ENCODE peak calls at places on chromosomes 3 and 15, in five cellular contexts. H, T, U, A and D are unnamed samples.

GRCh38 chr3:134643150-134643675 is 7.6 kb downstream of the KY start:
- DNase-seq in A (no peak), H (no peak), T (no peak), U (no peak), D (no peak)

GRCh38 chr3:33339758-33340157 is 62.5 kb downstream of the FBXL2 start:
- DNase-seq in U (no peak), A (no peak), H (no peak), T (no peak), D (no peak)

GRCh38 chr3:180802837-180803236 is 109.6 kb upstream of the FXR1 start:
- DNase-seq in T (no peak), A (no peak), U (peak; percentile 20), H (peak; percentile 23), D (no peak)

GRCh38 chr15:81280696-81281095 is 43.2 kb downstream of the STARD5 start:
- DNase-seq in H (no peak), U (no peak), T (no peak), A (no peak), D (no peak)

GRCh38 chr3:15181511-15181910 is 24.5 kb upstream of the CAPN7 start:
- DNase-seq in T (no peak), H (no peak), U (no peak), A (no peak), D (no peak)

GRCh38 chr3:16122155-16122554 is 52.3 kb upstream of the GALNT15 start:
- DNase-seq in U (no peak), T (no peak), H (no peak), A (no peak), D (no peak)

GRCh38 chr3:197487911-197488391 is 67.8 kb downstream of the BDH1 start:
- DNase-seq in H (peak; percentile 90), T (no peak), U (peak; percentile 80), A (no peak), D (no peak)

GRCh38 chr15:85475317-85475701 is 94.9 kb downstream of the AKAP13 start:
- DNase-seq in H (no peak), U (no peak), A (no peak), T (no peak), D (no peak)

GRCh38 chr3:101848754-101849713 is at the start of gene NFKBIZ:
- DNase-seq in T (peak; percentile 94), A (peak; percentile 87), H (peak; percentile 85), U (peak; percentile 95), D (peak; percentile 76)

GRCh38 chr3:4855676-4856075 is 123.6 kb upstream of the BHLHE40 start:
- DNase-seq in T (no peak), H (no peak), U (no peak), A (no peak), D (no peak)

GRCh38 chr15:80789296-80789695 is 10.1 kb downstream of the CEMIP start:
- DNase-seq in U (no peak), T (no peak), H (no peak), A (no peak), D (no peak)

GRCh38 chr15:89051875-89052274 is 36.4 kb upstream of the ABHD2 start:
- DNase-seq in U (no peak), H (no peak), T (no peak), A (no peak), D (no peak)

DNA sequence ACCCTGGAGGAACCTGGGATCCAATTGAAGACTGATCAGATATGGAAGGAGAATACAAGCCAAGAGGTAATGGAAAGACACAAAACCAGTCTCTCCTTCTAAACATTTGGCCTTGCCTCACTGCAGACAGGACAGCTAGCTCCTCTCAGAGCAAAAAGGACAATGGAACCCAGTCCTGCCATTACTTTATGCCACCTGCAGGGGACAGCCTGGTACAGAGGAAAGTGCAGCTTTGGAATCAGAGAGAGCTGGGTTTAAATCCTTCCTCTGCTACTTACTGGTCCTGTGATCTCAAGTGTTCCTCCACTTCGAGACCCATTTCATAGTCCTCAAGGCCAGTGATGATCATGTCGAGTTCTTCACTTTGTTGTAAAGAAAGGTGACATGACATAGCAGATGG is 159.4 kb upstream of the SMAD3 start:
- DNase-seq in A (no peak), H (no peak), T (no peak), U (no peak), D (no peak)
- TF ChIP-seq CTCF in A (no peak), H (peak; percentile 46), T (no peak), U (no peak), D (peak; percentile 34)

GRCh38 chr15:61118885-61119284 is 110.2 kb downstream of the RORA start:
- DNase-seq in U (no peak), T (no peak), A (no peak), H (no peak), D (no peak)
- TF ChIP-seq CTCF in U (no peak), T (no peak), A (no peak), H (peak; percentile 30), D (no peak)

GRCh38 chr3:131568460-131568859 is 65.7 kb upstream of the MRPL3 start:
- DNase-seq in U (no peak), T (no peak), A (no peak), H (no peak), D (no peak)
- TF ChIP-seq CTCF in U (no peak), T (no peak), A (no peak), H (no peak), D (no peak)

DNA sequence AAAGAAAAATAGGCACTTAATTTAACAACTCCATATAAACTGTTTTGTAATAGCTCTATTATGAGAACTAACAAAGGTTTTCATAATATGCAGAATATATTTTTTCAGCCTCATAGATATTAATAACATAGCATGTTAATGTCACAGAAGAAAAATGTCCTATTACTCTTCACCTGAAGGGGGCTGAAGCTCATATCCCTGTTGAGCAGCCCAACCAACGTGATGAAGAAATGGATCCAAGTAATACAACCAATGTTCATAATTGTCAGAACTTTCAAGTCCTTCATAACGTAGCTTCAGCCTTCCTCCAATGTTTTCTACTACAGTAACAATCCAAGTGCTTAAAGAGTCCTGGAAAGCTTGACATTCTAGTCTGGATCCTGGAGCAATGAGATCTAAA is 34.5 kb upstream of the STIMATE start:
- DNase-seq in T (no peak), A (no peak), H (no peak), U (peak; percentile 1), D (no peak)
- TF ChIP-seq CTCF in T (no peak), A (no peak), H (peak; percentile 16), U (no peak), D (peak; percentile 29)

GRCh38 chr3:150035400-150035799 is 64.7 kb upstream of the PFN2 start:
- DNase-seq in A (no peak), H (no peak), U (no peak), T (no peak), D (no peak)
- TF ChIP-seq CTCF in A (no peak), H (no peak), U (no peak), T (no peak), D (no peak)

GRCh38 chr3:187295635-187296034 is 4.1 kb upstream of the MASP1 start:
- DNase-seq in T (no peak), H (no peak), A (no peak), U (no peak), D (no peak)
- TF ChIP-seq CTCF in T (peak; percentile 11), H (peak; percentile 17), A (no peak), U (no peak), D (no peak)

GRCh38 chr3:133387341-133387740 is 12.5 kb upstream of the BFSP2 start:
- DNase-seq in A (no peak), T (no peak), H (no peak), U (no peak), D (no peak)

GRCh38 chr3:133388696-133389095 is 11.2 kb upstream of the BFSP2 start:
- DNase-seq in U (no peak), T (no peak), H (no peak), A (no peak), D (no peak)

GRCh38 chr3:133383175-133383574 is 16.7 kb upstream of the BFSP2 start:
- DNase-seq in U (peak; percentile 75), T (no peak), H (peak; percentile 80), A (no peak), D (no peak)

GRCh38 chr3:133384331-133385027 is 15.4 kb upstream of the BFSP2 start:
- DNase-seq in A (no peak), U (peak; percentile 53), T (peak; percentile 76), H (peak; percentile 40), D (peak; percentile 44)

DNA sequence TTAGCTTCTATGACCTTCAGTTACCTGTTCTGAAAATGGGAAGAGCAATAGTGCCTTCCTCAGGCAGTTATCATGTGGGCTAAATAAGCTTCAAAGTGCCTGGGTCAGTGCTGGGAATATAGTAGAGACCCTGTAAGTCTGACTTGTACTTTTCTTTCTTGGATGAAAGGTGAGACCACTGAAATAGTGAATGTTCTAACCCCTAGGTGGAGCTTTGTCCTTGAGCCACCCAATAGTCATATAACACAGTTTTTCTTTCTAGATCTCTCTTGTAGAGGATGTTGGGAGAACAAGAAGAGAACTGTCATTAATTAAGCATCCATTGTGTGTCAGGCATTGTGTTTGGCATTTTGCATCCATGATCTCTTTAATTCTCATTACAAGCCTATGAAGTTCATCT is 13.0 kb upstream of the BFSP2 start:
- DNase-seq in T (no peak), A (no peak), H (no peak), U (no peak), D (no peak)
- TF ChIP-seq CTCF in T (no peak), A (no peak), H (no peak), U (no peak), D (no peak)

GRCh38 chr3:31919528-31919927 is 61.5 kb downstream of the OSBPL10 start:
- DNase-seq in H (no peak), T (no peak), A (no peak), U (no peak), D (no peak)

GRCh38 chr3:31920310-31920709 is 60.8 kb downstream of the OSBPL10 start:
- DNase-seq in U (no peak), T (no peak), H (no peak), A (no peak), D (no peak)

GRCh38 chr3:31918179-31919165 is 62.6 kb downstream of the OSBPL10 start:
- DNase-seq in A (no peak), T (no peak), H (no peak), U (no peak), D (no peak)

GRCh38 chr3:31921833-31922232 is 59.2 kb downstream of the OSBPL10 start:
- DNase-seq in T (no peak), A (no peak), U (no peak), H (no peak), D (no peak)

DNA sequence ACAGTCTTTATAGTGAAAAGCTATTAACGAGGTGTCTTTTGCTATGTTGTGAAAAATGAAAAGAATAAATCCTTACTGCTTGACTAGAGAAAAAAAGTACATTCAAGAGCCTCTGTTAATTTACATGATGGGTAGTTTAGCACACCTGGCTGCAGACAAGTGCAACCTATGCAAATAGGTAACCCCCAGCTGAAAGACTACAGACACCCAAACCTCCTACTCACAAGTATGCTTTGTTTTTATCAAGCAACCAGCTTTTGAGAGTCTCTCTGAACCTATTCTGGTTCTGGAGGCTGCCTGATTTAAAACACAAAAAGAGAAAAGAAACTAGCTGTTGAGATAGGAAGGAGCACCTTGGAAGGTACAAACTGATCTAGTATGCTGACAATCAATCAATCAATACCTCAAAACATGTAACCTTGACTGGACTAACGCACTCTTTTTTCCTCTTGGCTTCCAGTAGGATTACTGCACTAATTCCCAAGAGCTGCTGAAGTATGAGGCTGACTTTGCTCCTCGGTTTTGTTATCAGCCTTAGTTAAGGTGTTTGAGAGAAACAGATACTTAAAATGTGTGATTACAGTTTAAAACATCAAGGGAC is 63.7 kb downstream of the OSBPL10 start:
- DNase-seq in U (no peak), T (no peak), A (no peak), H (no peak), D (no peak)
- TF ChIP-seq CTCF in U (no peak), T (no peak), A (no peak), H (no peak), D (no peak)